ENCODE peak calls at places on chromosomes 2 and 18, in eight cellular contexts. L is CD8-positive, alpha-beta memory T cell; O is astrocyte; A is kidney tubule cell; J is AG09309; Z is T-cell; Q is breast epithelium; V is HTR-8/SVneo. G is an unnamed sample.

GRCh38 chr2:134460583-134460998 is 206.7 kb downstream of the MGAT5 start:
- DNase-seq in L (peak), O (peak), A (peak), J (no peak), Z (peak), Q (peak), V (peak), G (no peak)

GRCh38 chr2:221517362-221518121 is 54.6 kb downstream of the EPHA4 start:
- DNase-seq in L (peak), O (peak), A (peak), J (peak), Z (peak), Q (no peak), V (peak), G (no peak)

GRCh38 chr2:168145598-168145997 is 101.8 kb downstream of the STK39 start:
- DNase-seq in L (no peak), O (no peak), A (no peak), J (no peak), Z (no peak), Q (no peak), V (no peak), G (no peak)

GRCh38 chr2:180905002-180905401 is 75.4 kb upstream of the UBE2E3 start:
- DNase-seq in L (no peak), O (no peak), A (no peak), J (no peak), Z (no peak), Q (no peak), V (no peak), G (no peak)

GRCh38 chr18:24878289-24878688 is 417.9 kb downstream of the HRH4 start:
- DNase-seq in L (no peak), O (peak), A (peak), J (peak), Z (no peak), Q (no peak), V (no peak), G (no peak)

GRCh38 chr2:124970065-124970464 is 945.0 kb downstream of the CNTNAP5 start:
- DNase-seq in L (no peak), O (no peak), A (no peak), J (no peak), Z (no peak), Q (no peak), V (no peak), G (no peak)

GRCh38 chr18:73121207-73121606 is 253.4 kb upstream of the NETO1 start:
- DNase-seq in L (no peak), O (no peak), A (no peak), J (no peak), Z (no peak), Q (no peak), V (no peak), G (no peak)

GRCh38 chr18:31042391-31043181 is at the start of gene DSC3:
- DNase-seq in L (no peak), O (peak), A (peak), J (no peak), Z (no peak), Q (no peak), V (peak), G (no peak)

GRCh38 chr2:5777089-5777488 is 84.9 kb downstream of the SOX11 start:
- DNase-seq in L (no peak), O (peak), A (peak), J (no peak), Z (no peak), Q (peak), V (no peak), G (no peak)

GRCh38 chr2:73685770-73686438 is 43.7 kb upstream of the NAT8 start:
- DNase-seq in L (no peak), O (no peak), A (peak), J (no peak), Z (no peak), Q (no peak), V (no peak), G (no peak)

GRCh38 chr18:11366410-11366809 is 217.0 kb upstream of the PIEZO2 start:
- DNase-seq in L (no peak), O (peak), A (no peak), J (peak), Z (no peak), Q (no peak), V (peak), G (no peak)

GRCh38 chr2:216633616-216634316 is 546 bp downstream of the IGFBP2 start:
- DNase-seq in L (no peak), O (no peak), A (peak), J (no peak), Z (no peak), Q (no peak), V (no peak), G (no peak)